ENCODE peak calls at places on chromosomes 13 and 19, in seven cellular contexts. O, I, U, P, Y, D and L are unnamed samples. For H3K9me3, the result is how much of the 10 kb centered on the place peaks cover.

GRCh38 chr13:110262082-110262436 is 44.9 kb downstream of the COL4A1 start:
- DNase-seq in O (no peak), I (no peak), U (no peak), P (no peak), Y (no peak), D (no peak), L (no peak)

GRCh38 chr19:11535792-11536595 is 2.7 kb upstream of the CNN1 start:
- DNase-seq in O (peak), I (peak), U (peak), P (peak), Y (peak), D (peak), L (peak)

GRCh38 chr13:27672025-27672424 is 50.3 kb downstream of the POLR1D start:
- DNase-seq in O (no peak), I (no peak), U (no peak), P (no peak), Y (no peak), D (no peak), L (no peak)

GRCh38 chr19:35232912-35233311 is 4.4 kb upstream of the FAM187B start:
- DNase-seq in O (no peak), I (no peak), U (no peak), P (no peak), Y (no peak), D (no peak), L (no peak)

GRCh38 chr13:110887955-110888333 is 26.9 kb downstream of the ANKRD10 start:
- DNase-seq in O (no peak), I (no peak), U (no peak), P (no peak), Y (no peak), D (no peak), L (no peak)

GRCh38 chr19:45657520-45658163 is 10.4 kb upstream of the GIPR start:
- DNase-seq in O (no peak), I (no peak), U (no peak), P (no peak), Y (no peak), D (no peak), L (no peak)

GRCh38 chr19:33396701-33397535 is 23.4 kb downstream of the CEBPG start:
- DNase-seq in O (no peak), I (peak), U (no peak), P (peak), Y (peak), D (peak), L (no peak)

GRCh38 chr13:51499841-51500240 is 47.0 kb upstream of the INTS6 start:
- DNase-seq in O (no peak), I (no peak), U (no peak), P (no peak), Y (no peak), D (no peak), L (no peak)

GRCh38 chr19:8569066-8569761 is 8.0 kb downstream of the MYO1F start:
- DNase-seq in O (no peak), I (no peak), U (peak), P (peak), Y (peak), D (peak), L (peak)

GRCh38 chr13:29887030-29887557 is 36.7 kb upstream of the UBL3 start:
- DNase-seq in O (no peak), I (no peak), U (no peak), P (no peak), Y (no peak), D (no peak), L (no peak)

GRCh38 chr13:103812558-103812957 is 746.3 kb upstream of the SLC10A2 start:
- DNase-seq in O (no peak), I (no peak), U (no peak), P (no peak), Y (no peak), D (no peak), L (no peak)

GRCh38 chr13:39189778-39190177 is 151.5 kb downstream of the NHLRC3 start:
- DNase-seq in O (no peak), I (no peak), U (no peak), P (no peak), Y (no peak), D (no peak), L (no peak)

GRCh38 chr19:50327013-50327412 is 2.2 kb downstream of the KCNC3 start:
- DNase-seq in O (no peak), I (no peak), U (no peak), P (no peak), Y (no peak), D (no peak), L (no peak)

GRCh38 chr13:26558912-26559485 is 1.5 kb downstream of the WASF3 start:
- DNase-seq in O (no peak), I (no peak), U (no peak), P (no peak), Y (no peak), D (no peak), L (no peak)

GRCh38 chr13:47455581-47455980 is 545.5 kb downstream of the SUCLA2 start:
- DNase-seq in O (no peak), I (no peak), U (no peak), P (no peak), Y (peak), D (no peak), L (no peak)

GRCh38 chr13:28493740-28494536 is 990 bp downstream of the FLT1 start:
- DNase-seq in O (no peak), I (no peak), U (no peak), P (no peak), Y (peak), D (peak), L (no peak)

GRCh38 chr13:114319441-114319871 is 5.2 kb downstream of the CHAMP1 start:
- DNase-seq in O (no peak), I (no peak), U (no peak), P (no peak), Y (no peak), D (no peak), L (no peak)

GRCh38 chr13:44294868-44295267 is 78.8 kb upstream of the SERP2 start:
- DNase-seq in O (no peak), I (no peak), U (no peak), P (no peak), Y (no peak), D (no peak), L (no peak)

GRCh38 chr13:44236370-44236769 is 137.3 kb upstream of the SERP2 start:
- DNase-seq in O (no peak), I (no peak), U (no peak), P (no peak), Y (no peak), D (no peak), L (no peak)

GRCh38 chr13:35979378-35979911 is 151.7 kb downstream of the DCLK1 start:
- DNase-seq in O (peak), I (peak), U (peak), P (peak), Y (no peak), D (no peak), L (peak)

GRCh38 chr19:27966390-27966816 is 1246.5 kb downstream of the UQCRFS1 start:
- DNase-seq in O (peak), I (no peak), U (no peak), P (no peak), Y (no peak), D (no peak), L (no peak)

GRCh38 chr19:3119782-3120380 is 16.0 kb upstream of the GNA15 start:
- DNase-seq in O (no peak), I (peak), U (no peak), P (no peak), Y (no peak), D (no peak), L (no peak)

GRCh38 chr19:51407631-51408131 is 9.8 kb downstream of the SIGLEC10 start:
- DNase-seq in O (no peak), I (peak), U (no peak), P (no peak), Y (no peak), D (peak), L (no peak)

GRCh38 chr19:3096902-3097326 is 2.8 kb downstream of the GNA11 start:
- DNase-seq in O (no peak), I (no peak), U (no peak), P (no peak), Y (no peak), D (peak), L (no peak)

GRCh38 chr13:98650376-98651107 is 73.6 kb upstream of the STK24 start:
- DNase-seq in O (no peak), I (peak), U (no peak), P (no peak), Y (peak), D (no peak), L (no peak)

GRCh38 chr13:75372517-75372916 is 109.5 kb downstream of the TBC1D4 start:
- DNase-seq in O (peak), I (no peak), U (no peak), P (no peak), Y (no peak), D (no peak), L (no peak)

GRCh38 chr13:43742911-43743310 is 43.9 kb downstream of the ENOX1 start:
- DNase-seq in O (no peak), I (no peak), U (no peak), P (no peak), Y (no peak), D (no peak), L (no peak)

GRCh38 chr13:75635101-75635620 is 969 bp upstream of the LMO7 start:
- DNase-seq in O (no peak), I (no peak), U (no peak), P (no peak), Y (no peak), D (no peak), L (no peak)

GRCh38 chr13:92187378-92187989 is 789.1 kb downstream of the GPC5 start:
- DNase-seq in O (peak), I (peak), U (no peak), P (no peak), Y (no peak), D (no peak), L (no peak)

GRCh38 chr13:104657196-104657595 is 1591.0 kb upstream of the SLC10A2 start:
- DNase-seq in O (no peak), I (no peak), U (no peak), P (no peak), Y (no peak), D (no peak), L (no peak)

GRCh38 chr19:18762125-18763023 is 28.7 kb downstream of the COMP start:
- DNase-seq in O (no peak), I (peak), U (peak), P (peak), Y (peak), D (no peak), L (peak)

GRCh38 chr19:342801-343421 is 1.7 kb downstream of the MIER2 start:
- DNase-seq in O (no peak), I (peak), U (peak), P (peak), Y (peak), D (peak), L (peak)

GRCh38 chr13:20492036-20492435 is 33.6 kb downstream of the CRYL1 start:
- DNase-seq in O (no peak), I (no peak), U (no peak), P (no peak), Y (no peak), D (no peak), L (no peak)

GRCh38 chr13:22740264-22740663 is 440.5 kb upstream of the SGCG start:
- DNase-seq in O (peak), I (no peak), U (no peak), P (no peak), Y (no peak), D (no peak), L (peak)

DNA sequence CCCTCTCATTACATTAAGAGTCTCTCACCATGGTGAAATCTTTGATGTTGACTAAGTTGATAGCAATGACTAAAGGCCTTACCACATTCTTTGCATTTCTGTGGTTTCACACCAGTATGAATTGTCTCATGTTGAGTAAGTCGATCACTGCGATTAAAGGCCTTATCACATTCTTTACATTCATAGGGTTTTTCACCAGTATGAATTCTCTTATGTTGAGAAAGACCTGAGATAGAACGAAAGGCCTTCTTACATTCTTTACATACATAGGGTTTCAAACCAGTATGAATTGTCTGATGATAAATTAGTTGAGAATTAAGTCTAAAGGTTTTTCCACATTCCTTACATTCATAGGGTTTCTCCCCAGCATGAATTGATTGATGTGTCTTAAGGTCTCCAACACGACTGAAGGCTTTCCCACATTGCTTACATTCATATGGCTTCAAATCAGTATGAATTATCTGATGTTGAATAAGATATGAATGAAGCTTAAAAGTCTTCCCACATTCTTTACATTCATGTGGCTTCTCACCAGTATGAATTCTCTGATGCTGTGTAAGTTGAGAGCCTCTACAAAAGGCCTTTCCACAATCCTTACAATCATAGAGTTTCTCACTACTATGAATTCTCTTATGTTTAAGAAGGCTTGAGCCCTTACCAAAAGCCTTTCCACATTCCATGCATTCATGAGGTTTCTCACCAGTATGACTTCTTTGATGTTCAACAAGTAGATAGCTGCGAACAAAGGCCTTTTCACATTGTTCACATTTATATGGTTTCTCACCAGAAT is 45.6 kb downstream of the ZNF283 start:
- DNase-seq in O (peak), I (no peak), U (no peak), P (no peak), Y (no peak), D (no peak), L (no peak)
- H3K9me3 ChIP-seq in O (half or more), I (under half), U (under half), P (half or more), Y (half or more), D (half or more), L (under half)

DNA sequence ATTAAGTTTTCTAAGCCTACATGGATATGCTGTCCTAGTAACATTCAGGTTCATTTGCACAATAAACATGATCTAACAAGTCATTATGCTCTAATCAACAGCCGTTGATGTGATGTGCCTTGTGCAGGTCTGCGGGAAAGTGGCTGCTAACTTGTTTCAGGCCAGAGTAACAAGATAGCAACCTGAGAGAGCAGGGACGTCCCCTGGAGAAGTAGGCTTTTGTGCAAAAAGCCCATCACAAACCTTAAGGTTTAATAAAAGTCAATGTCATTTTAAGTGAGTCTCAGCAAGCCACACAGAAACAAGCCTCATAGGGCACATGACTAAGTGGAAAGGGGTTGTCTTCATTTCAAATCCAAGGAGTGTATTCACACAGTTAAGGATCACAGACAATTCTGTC is 17.6 kb downstream of the FOXO1 start:
- DNase-seq in O (peak), I (no peak), U (no peak), P (no peak), Y (no peak), D (no peak), L (no peak)
- H3K27ac ChIP-seq in O (no peak), I (no peak), U (no peak), P (peak), Y (no peak), D (peak), L (no peak)

GRCh38 chr19:36605839-36606478 is 846 bp downstream of the ZNF382 start:
- DNase-seq in O (peak), I (no peak), U (no peak), P (no peak), Y (no peak), D (no peak), L (no peak)

GRCh38 chr19:36605101-36605838 is at the start of gene ZNF382:
- DNase-seq in O (peak), I (peak), U (peak), P (peak), Y (peak), D (peak), L (peak)

GRCh38 chr19:36604656-36605100 is 435 bp upstream of the ZNF382 start:
- DNase-seq in O (peak), I (peak), U (peak), P (peak), Y (peak), D (peak), L (peak)
- H3K9me3 ChIP-seq in O (under half), I (under half), U (under half), P (under half), Y (under half), D (under half), L (under half)

GRCh38 chr13:61111529-61111928 is 304.1 kb downstream of the PCDH20 start:
- DNase-seq in O (peak), I (no peak), U (no peak), P (no peak), Y (no peak), D (no peak), L (no peak)

GRCh38 chr13:61109741-61110140 is 305.9 kb downstream of the PCDH20 start:
- DNase-seq in O (no peak), I (no peak), U (no peak), P (no peak), Y (no peak), D (no peak), L (no peak)

GRCh38 chr13:61107989-61108388 is 307.7 kb downstream of the PCDH20 start:
- DNase-seq in O (no peak), I (no peak), U (no peak), P (no peak), Y (no peak), D (no peak), L (no peak)

GRCh38 chr13:61110804-61111203 is 304.8 kb downstream of the PCDH20 start:
- DNase-seq in O (peak), I (no peak), U (no peak), P (no peak), Y (no peak), D (no peak), L (no peak)

DNA sequence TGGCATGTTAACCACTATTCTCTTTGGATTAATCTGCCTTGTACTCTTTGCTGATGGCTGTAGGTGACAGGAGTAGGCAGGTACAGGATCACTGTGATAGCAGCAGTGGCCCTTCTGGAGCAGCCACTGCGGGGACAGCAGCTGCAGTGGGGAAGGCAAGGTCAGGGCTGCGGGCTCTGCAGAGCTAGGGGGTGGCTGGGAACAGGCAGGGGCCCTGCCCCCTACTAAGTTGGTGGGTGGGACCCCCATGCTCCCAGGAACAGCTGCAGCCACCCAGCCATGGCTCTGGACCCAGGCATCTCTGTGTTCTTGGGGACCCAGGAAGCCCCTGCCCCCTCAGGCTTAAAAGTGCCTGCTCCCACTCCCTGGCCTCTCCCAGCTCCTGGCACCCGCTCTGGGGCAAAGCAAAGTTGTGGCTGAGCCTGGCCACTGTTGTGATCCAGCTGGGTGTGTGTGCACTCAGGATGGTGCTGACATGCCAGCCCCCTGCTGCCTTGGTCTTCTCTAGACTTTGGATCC is 302.4 kb downstream of the PCDH20 start:
- DNase-seq in O (no peak), I (no peak), U (no peak), P (no peak), Y (no peak), D (peak), L (no peak)
- H3K27ac ChIP-seq in O (no peak), I (no peak), U (no peak), P (no peak), Y (no peak), D (no peak), L (no peak)

GRCh38 chr19:41588497-41589209 is 12.7 kb downstream of the CEACAM21 start:
- DNase-seq in O (peak), I (no peak), U (no peak), P (no peak), Y (no peak), D (peak), L (no peak)

GRCh38 chr19:41587101-41587837 is 11.3 kb downstream of the CEACAM21 start:
- DNase-seq in O (no peak), I (no peak), U (no peak), P (no peak), Y (no peak), D (peak), L (no peak)

GRCh38 chr19:41590945-41591344 is 15.0 kb downstream of the CEACAM21 start:
- DNase-seq in O (no peak), I (no peak), U (no peak), P (no peak), Y (no peak), D (no peak), L (no peak)

GRCh38 chr19:41587838-41588210 is 11.9 kb downstream of the CEACAM21 start:
- DNase-seq in O (no peak), I (no peak), U (no peak), P (no peak), Y (no peak), D (peak), L (no peak)

DNA sequence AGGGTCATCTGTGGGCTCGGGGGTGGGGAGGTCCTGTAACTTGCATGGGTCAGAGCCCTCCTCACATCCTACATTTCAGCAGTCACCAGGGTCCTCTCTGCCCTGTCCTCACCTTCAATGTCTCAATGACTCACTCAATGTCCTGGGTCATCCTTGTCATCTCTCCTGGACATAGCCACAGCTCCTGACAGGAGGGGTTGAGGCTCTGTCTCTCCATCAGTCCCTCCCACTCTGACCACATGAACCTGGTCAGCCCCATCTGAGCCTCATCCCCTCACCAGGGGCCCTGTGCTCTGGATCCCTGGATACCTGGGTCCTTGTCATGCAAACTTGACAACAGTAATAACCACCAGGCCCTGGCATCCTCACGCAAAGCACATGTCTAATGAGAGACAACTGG is 13.4 kb downstream of the CEACAM21 start:
- DNase-seq in O (no peak), I (no peak), U (no peak), P (no peak), Y (no peak), D (no peak), L (no peak)
- H3K9me3 ChIP-seq in O (under half), I (under half), U (under half), P (under half), Y (under half), D (under half), L (under half)

DNA sequence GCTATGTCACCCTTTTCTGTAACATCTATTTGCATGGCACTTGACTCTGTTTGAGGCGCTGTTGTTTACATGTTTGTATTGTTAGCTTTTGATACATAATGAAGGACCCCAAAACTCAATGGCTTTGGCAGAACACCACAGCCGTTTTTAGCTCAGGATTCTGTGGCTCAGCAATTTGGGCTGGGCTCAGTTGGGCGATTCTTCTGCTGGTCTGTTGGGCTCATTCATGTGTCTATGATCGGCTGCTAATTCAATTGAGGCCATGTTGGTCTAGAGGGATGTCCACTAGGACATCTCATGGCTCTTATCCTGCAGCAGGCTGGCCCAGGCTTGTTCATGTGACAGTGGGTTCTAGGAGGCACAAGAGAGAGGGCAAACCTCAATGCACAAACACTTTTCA is 33.9 kb downstream of the VSTM2B start:
- DNase-seq in O (no peak), I (no peak), U (no peak), P (no peak), Y (no peak), D (no peak), L (no peak)
- H3K27ac ChIP-seq in O (no peak), I (no peak), U (no peak), P (no peak), Y (no peak), D (no peak), L (no peak)